ENCODE peak calls at places on chromosomes 2 and 18, in six cellular contexts. C is endodermal cell, T is GM23338, A is astrocyte of the cerebellum, L is brain microvascular endothelial cell, H is choroid plexus epithelial cell. K is an unnamed sample.

GRCh38 chr18:4750392-4751346 is 295.6 kb upstream of the DLGAP1 start:
- DNase-seq in C (no peak), T (no peak), A (no peak), L (no peak), H (no peak), K (no peak)

GRCh38 chr2:54897420-54898310 is 152.6 kb downstream of the RTN4 start:
- DNase-seq in C (no peak), T (no peak), A (no peak), L (no peak), H (peak; percentile 9), K (no peak)

GRCh38 chr2:135952891-135953290 is 32.5 kb downstream of the DARS1 start:
- DNase-seq in C (no peak), T (no peak), A (no peak), L (no peak), H (peak; percentile 76), K (no peak)

GRCh38 chr2:36478332-36478738 is 119.6 kb downstream of the FEZ2 start:
- DNase-seq in C (no peak), T (no peak), A (peak; percentile 91), L (peak; percentile 92), H (peak; percentile 93), K (peak; percentile 89)

GRCh38 chr2:8119782-8120551 is 561.9 kb upstream of the ID2 start:
- DNase-seq in C (no peak), T (no peak), A (peak; percentile 32), L (no peak), H (peak; percentile 56), K (no peak)

GRCh38 chr2:233756429-233757081 is 3.5 kb upstream of the UGT1A1 start:
- DNase-seq in C (no peak), T (no peak), A (no peak), L (no peak), H (no peak), K (no peak)

GRCh38 chr2:210169871-210170441 is 1.3 kb downstream of the KANSL1L start:
- DNase-seq in C (no peak), T (no peak), A (peak; percentile 57), L (peak; percentile 31), H (peak; percentile 89), K (peak; percentile 64)

GRCh38 chr2:117930775-117931174 is 83.1 kb downstream of the CCDC93 start:
- DNase-seq in C (no peak), T (no peak), A (no peak), L (no peak), H (no peak), K (no peak)

GRCh38 chr2:132390076-132390475 is 26.5 kb upstream of the GPR39 start:
- DNase-seq in C (no peak), T (no peak), A (no peak), L (no peak), H (no peak), K (no peak)

GRCh38 chr2:124131271-124131670 is 106.2 kb downstream of the CNTNAP5 start:
- DNase-seq in C (no peak), T (no peak), A (no peak), L (no peak), H (no peak), K (no peak)

GRCh38 chr2:185645529-185645928 is 93.1 kb upstream of the FSIP2 start:
- DNase-seq in C (no peak), T (no peak), A (no peak), L (no peak), H (no peak), K (no peak)

GRCh38 chr2:36369163-36369562 is 13.6 kb downstream of the CRIM1 start:
- DNase-seq in C (no peak), T (no peak), A (no peak), L (no peak), H (peak; percentile 3), K (no peak)

GRCh38 chr2:185222311-185222710 is 516.3 kb upstream of the FSIP2 start:
- DNase-seq in C (no peak), T (no peak), A (no peak), L (no peak), H (no peak), K (no peak)

GRCh38 chr2:201707753-201708152 is 9.3 kb upstream of the MPP4 start:
- DNase-seq in C (no peak), T (no peak), A (peak; percentile 32), L (peak; percentile 42), H (peak; percentile 72), K (peak; percentile 51)

GRCh38 chr2:2083113-2083757 is 247.8 kb downstream of the MYT1L start:
- DNase-seq in C (no peak), T (no peak), A (no peak), L (no peak), H (no peak), K (no peak)

DNA sequence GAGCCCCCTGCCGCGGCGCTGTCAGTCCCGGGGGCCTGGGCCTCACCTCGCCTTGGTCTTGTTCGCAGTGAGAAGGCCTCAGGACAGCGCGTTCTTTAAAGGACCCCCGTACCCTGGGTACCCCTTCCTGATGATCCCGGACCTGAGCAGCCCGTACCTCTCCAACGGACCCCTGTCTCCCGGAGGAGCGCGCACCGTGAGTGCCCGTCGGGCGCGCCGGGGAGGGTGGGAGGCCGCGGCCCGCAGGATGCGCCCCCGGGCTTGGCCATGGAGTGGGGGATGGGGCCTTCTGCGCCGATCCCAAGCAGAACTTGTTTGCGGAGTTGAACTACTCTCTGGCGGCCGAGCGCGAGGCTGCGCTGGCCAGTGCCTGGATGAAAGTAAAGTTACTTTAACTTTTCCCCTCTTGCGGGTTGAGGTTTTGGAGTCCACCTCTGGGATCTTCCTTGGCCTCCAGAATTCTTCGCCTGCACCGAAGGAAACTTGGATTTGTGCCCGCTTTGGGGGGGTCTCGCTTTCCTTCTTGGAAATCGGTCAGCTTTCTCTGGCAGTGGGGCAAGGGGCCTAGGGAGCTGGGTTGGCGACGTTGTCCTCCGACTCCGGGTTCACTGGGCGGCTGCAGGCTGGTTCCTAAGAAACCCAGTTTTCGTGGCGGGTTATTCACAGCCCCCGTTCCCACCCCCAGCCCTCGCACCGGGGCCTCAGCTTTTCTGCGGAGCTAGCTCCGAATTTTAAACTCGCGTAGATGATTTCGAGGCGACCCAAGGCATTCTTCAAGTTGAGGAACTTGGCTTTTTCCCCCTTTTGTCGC is 1.3 kb downstream of the TCF7L1 start:
- DNase-seq in C (peak; percentile 80), T (peak; percentile 65), A (peak; percentile 40), L (no peak), H (peak; percentile 65), K (no peak)
- TF ChIP-seq CTCF in C (no peak), T (no peak), A (no peak), L (peak; percentile 2), H (no peak), K (no peak)

GRCh38 chr18:49019446-49020045 is 68.8 kb upstream of the SMAD7 start:
- DNase-seq in C (no peak), T (no peak), A (no peak), L (no peak), H (no peak), K (no peak)

GRCh38 chr18:49021076-49021432 is 70.3 kb upstream of the SMAD7 start:
- DNase-seq in C (no peak), T (no peak), A (no peak), L (no peak), H (no peak), K (no peak)

GRCh38 chr18:49021433-49022129 is 70.8 kb upstream of the SMAD7 start:
- DNase-seq in C (peak; percentile 97), T (peak; percentile 92), A (no peak), L (peak; percentile 33), H (peak; percentile 63), K (no peak)

GRCh38 chr18:49020129-49020528 is 69.4 kb upstream of the SMAD7 start:
- DNase-seq in C (peak; percentile 55), T (no peak), A (no peak), L (no peak), H (no peak), K (no peak)

DNA sequence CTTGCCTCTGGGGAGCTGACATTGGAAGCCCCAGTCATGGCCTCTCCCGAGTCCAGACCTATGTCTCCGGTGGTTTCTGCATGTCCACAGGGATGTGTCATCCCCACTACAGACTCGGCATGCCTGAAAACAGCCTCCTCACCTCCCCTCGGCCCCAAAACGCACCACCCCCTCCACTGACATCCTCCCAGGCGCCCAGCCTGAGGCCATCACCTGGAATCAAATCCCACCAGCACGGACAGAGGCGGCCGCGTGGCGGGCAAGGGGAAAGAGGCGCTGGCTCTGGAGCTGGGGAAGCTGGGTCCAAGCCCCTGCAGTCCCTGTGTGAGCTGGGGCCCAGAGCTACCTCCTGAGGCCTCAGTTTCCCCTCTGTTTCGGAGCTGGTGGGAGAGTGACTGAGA is 69.9 kb upstream of the SMAD7 start:
- DNase-seq in C (peak; percentile 55), T (no peak), A (no peak), L (peak; percentile 9), H (peak; percentile 13), K (no peak)
- H3K4me3 ChIP-seq in C (no peak overlapping the region), T (no peak overlapping the region), A (no peak overlapping the region), L (no peak overlapping the region), H (no peak overlapping the region), K (no peak overlapping the region)

GRCh38 chr2:43021791-43022500 is 204.5 kb downstream of the ZFP36L2 start:
- DNase-seq in C (peak; percentile 87), T (peak; percentile 84), A (no peak), L (no peak), H (no peak), K (no peak)
- TF ChIP-seq CTCF in C (peak; percentile 90), T (peak; percentile 96), A (peak; percentile 18), L (peak; percentile 61), H (peak; percentile 45), K (peak; percentile 33)

GRCh38 chr2:74459377-74460118 is 1.3 kb downstream of the WBP1 start:
- DNase-seq in C (no peak), T (no peak), A (no peak), L (no peak), H (no peak), K (no peak)
- H3K4me3 ChIP-seq in C (peak overlapping the region; percentile 93), T (peak overlapping the region; percentile 99), A (peak overlapping the region; percentile 62), L (peak overlapping the region; percentile 86), H (peak overlapping the region; percentile 82), K (peak overlapping the region; percentile 32)

DNA sequence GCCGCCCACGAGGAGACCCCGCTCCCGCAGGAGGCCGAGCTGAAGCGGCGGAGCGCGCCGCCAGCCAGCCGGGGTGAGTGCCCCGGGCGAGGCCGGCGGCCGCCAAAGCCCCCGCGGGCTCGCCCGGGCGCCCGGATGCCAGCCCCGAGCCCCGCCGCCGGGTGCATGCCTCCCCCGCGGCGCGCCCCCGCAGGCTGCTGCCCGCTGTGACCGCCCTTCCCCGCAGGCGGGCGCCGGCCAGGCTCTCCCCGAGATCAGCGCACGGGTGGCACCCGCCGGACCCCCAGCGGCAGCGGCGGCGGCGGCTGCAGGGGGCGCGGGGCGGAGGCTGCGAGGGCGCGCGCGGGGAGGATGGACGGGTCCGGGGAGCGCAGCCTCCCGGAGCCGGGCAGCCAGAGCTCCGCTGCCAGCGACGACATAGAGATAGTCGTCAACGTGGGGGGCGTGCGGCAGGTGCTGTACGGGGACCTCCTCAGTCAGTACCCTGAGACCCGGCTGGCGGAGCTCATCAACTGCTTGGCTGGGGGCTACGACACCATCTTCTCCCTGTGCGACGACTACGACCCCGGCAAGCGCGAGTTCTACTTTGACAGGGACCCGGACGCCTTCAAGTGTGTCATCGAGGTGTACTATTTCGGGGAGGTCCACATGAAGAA is 470 bp downstream of the KCNF1 start:
- DNase-seq in C (peak; percentile 65), T (peak; percentile 37), A (no peak), L (no peak), H (no peak), K (no peak)
- TF ChIP-seq CTCF in C (no peak), T (no peak), A (no peak), L (no peak), H (no peak), K (no peak)

GRCh38 chr2:231661422-231662027 is 46.8 kb upstream of the PTMA start:
- DNase-seq in C (no peak), T (no peak), A (no peak), L (no peak), H (no peak), K (no peak)
- H3K4me3 ChIP-seq in C (peak overlapping the region; percentile 67), T (peak overlapping the region; percentile 47), A (peak overlapping the region; percentile 36), L (peak overlapping the region; percentile 30), H (peak overlapping the region; percentile 50), K (peak overlapping the region; percentile 9)

K was measured in AG09309.